ENCODE peak calls at places on chromosomes 6 and 20, in nine cellular contexts. Z, V, I, C, F, L, O, K and U are unnamed samples.

GRCh38 chr20:33729101-33729500 is 2.7 kb upstream of the ZNF341 start:
- DNase-seq in Z (no peak), V (peak; percentile 43), I (no peak), C (no peak), F (no peak), L (no peak), O (no peak), K (no peak), U (no peak)

GRCh38 chr6:106770663-106771062 is 141.3 kb downstream of the QRSL1 start:
- DNase-seq in Z (no peak), V (no peak), I (no peak), C (no peak), F (no peak), L (no peak), O (no peak), K (no peak), U (no peak)

GRCh38 chr20:41631826-41632225 is 13.6 kb upstream of the CHD6 start:
- DNase-seq in Z (no peak), V (no peak), I (no peak), C (no peak), F (no peak), L (no peak), O (no peak), K (peak; percentile 60), U (no peak)

GRCh38 chr6:149951626-149952025 is 9.8 kb downstream of the ULBP2 start:
- DNase-seq in Z (no peak), V (no peak), I (no peak), C (no peak), F (no peak), L (no peak), O (no peak), K (no peak), U (no peak)

GRCh38 chr6:33641144-33641543 is 20.0 kb downstream of the ITPR3 start:
- DNase-seq in Z (no peak), V (no peak), I (no peak), C (no peak), F (no peak), L (no peak), O (peak; percentile 84), K (no peak), U (no peak)

GRCh38 chr6:160461641-160462040 is 113.5 kb downstream of the SLC22A3 start:
- DNase-seq in Z (no peak), V (no peak), I (no peak), C (no peak), F (no peak), L (no peak), O (peak; percentile 29), K (peak; percentile 24), U (no peak)

GRCh38 chr6:35492664-35493284 is 4.1 kb downstream of the TEAD3 start:
- DNase-seq in Z (no peak), V (no peak), I (no peak), C (peak; percentile 52), F (no peak), L (no peak), O (no peak), K (no peak), U (no peak)

GRCh38 chr6:36383608-36384007 is 3.9 kb downstream of the ETV7 start:
- DNase-seq in Z (no peak), V (no peak), I (no peak), C (no peak), F (no peak), L (peak; percentile 36), O (peak; percentile 18), K (no peak), U (no peak)

GRCh38 chr6:132734694-132735236 is 20.9 kb upstream of the VNN1 start:
- DNase-seq in Z (peak; percentile 9), V (peak; percentile 73), I (no peak), C (no peak), F (no peak), L (no peak), O (peak; percentile 96), K (no peak), U (no peak)

DNA sequence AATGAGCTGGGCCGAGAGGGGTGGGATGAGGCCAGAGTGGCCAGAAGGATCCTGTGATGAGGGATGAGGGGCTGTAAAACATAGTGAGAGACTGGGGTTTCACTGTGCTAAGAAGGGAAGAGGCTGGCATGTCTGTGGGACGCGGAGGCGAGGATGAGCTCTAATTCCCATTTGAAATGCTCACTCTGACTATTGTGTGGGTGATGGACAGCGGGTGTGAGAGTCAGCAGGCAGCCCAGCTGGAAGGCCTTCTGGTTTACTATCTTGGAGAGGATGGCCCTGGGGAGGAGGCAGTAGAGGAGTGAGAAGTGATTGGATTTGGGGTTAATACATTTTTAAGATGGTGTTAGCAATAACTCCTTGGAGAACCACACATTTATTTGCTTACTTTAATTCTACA is 9.5 kb upstream of the MICA start:
- DNase-seq in Z (no peak), V (no peak), I (no peak), C (no peak), F (no peak), L (no peak), O (no peak), K (no peak), U (no peak)
- TF ChIP-seq CTCF in Z (no peak), V (no peak), I (no peak), C (no peak), F (no peak), L (no peak), O (no peak), K (no peak), U (no peak)

DNA sequence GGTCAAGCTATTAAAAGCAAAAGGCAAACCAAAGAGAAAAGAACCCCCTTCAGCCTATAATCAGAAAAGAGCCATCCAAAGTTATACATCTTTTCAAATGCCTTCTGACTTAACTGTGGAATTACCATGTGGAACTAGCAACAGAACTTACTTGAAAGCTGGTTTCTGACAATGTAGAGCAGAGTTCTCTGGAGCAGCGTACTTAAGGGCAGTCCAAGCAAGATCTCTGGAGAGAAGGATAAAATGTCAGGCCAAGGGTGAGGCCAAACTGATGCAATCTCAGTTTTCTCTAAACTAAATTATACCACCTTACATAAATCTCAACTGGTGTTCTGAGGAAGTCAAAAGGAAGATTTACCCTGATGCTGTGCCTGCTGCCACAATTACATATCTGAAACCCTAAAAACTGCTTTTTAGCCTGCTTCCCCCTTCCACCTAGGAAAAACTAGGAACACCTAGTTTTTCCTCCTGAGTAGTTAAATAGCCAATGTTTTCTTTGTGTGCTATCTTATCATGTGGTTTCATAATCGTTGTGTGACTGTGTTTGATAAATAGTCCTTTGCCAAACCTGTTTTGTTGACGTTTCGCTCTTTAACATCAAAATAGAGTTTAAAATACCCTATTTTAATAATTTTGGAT is 28.0 kb downstream of the NCOA7 start:
- DNase-seq in Z (no peak), V (peak; percentile 78), I (no peak), C (no peak), F (no peak), L (no peak), O (no peak), K (no peak), U (no peak)
- H3K4me3 ChIP-seq in Z (no peak overlapping the region), V (peak overlapping the region; percentile 28), I (peak overlapping the region; percentile 11), C (no peak overlapping the region), F (no peak overlapping the region), L (no peak overlapping the region), O (no peak overlapping the region), K (no peak overlapping the region), U (no peak overlapping the region)

DNA sequence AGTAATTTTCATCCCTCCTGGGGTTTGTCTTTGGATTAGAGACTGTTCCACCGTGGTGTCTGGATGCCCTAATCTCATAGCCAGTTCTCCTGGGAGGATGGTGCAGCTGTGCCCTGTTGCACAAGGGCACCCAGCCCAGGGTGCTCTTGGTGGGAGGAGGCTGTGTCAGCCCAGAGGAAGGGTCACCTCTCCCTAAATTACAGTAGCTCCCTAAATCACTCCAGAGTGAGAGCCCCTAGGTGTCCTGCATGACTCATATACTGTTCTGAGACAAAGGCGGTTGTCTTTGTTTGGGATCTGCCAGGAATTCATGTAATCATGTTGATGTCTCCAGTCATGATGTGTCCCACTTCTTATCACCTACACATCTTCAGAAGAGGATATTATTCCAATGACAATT is 19.7 kb downstream of the PERP start:
- DNase-seq in Z (no peak), V (peak; percentile 90), I (no peak), C (no peak), F (no peak), L (no peak), O (peak; percentile 73), K (peak; percentile 22), U (no peak)
- H3K27me3 ChIP-seq in Z (no peaks in the 10 kb centered on the region), V (no peaks in the 10 kb centered on the region), I (no peaks in the 10 kb centered on the region), C (no peaks in the 10 kb centered on the region), F (no peaks in the 10 kb centered on the region), L (no peaks in the 10 kb centered on the region), O (no peaks in the 10 kb centered on the region), K (no peaks in the 10 kb centered on the region), U (no peaks in the 10 kb centered on the region)

DNA sequence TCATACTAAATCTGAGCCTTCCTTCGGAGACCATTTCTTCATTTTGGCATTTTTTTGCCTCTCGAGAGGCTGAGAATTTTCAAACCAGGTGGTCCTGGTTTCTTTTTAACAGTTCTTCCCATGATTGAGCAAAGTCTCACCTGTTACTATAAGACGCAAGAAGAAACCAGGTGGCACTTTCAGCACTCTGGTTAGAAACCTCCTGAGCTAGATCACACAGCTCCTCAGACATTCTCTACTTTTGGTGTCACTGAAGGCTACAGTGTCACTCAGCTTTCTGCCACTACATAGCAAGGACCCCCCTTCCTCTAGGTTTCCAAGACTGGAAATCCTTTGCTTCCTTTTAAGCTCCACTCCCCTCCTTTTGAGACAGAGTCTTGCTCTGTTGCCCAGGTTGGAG is 7.3 kb downstream of the IFNGR1 start:
- DNase-seq in Z (no peak), V (no peak), I (no peak), C (no peak), F (no peak), L (no peak), O (no peak), K (no peak), U (no peak)
- TF ChIP-seq CTCF in Z (no peak), V (no peak), I (no peak), C (no peak), F (no peak), L (no peak), O (no peak), K (no peak), U (no peak)

GRCh38 chr6:93418113-93418447 is 1.3 kb downstream of the EPHA7 start:
- DNase-seq in Z (no peak), V (no peak), I (no peak), C (no peak), F (no peak), L (no peak), O (no peak), K (no peak), U (no peak)
- H3K4me3 ChIP-seq in Z (peak overlapping the region; percentile 61), V (peak overlapping the region; percentile 50), I (peak overlapping the region; percentile 58), C (peak overlapping the region; percentile 55), F (peak overlapping the region; percentile 74), L (no peak overlapping the region), O (peak overlapping the region; percentile 27), K (peak overlapping the region; percentile 61), U (no peak overlapping the region)